ENCODE peak calls at places on chromosomes 7 and 10, in five cellular contexts. S is foreskin fibroblast, W is tibial artery, X is heart left ventricle, E is left ventricle myocardium inferior. K is an unnamed sample.

GRCh38 chr10:133528296-133528844 is 1.2 kb downstream of the CYP2E1 start:
- DNase-seq in S (no peak), W (no peak), X (no peak), E (no peak), K (no peak)

GRCh38 chr10:6778992-6779701 is 199.1 kb upstream of the PRKCQ start:
- DNase-seq in S (peak), W (no peak), X (no peak), E (no peak), K (peak)

GRCh38 chr7:130021105-130021834 is 29.9 kb downstream of the ZC3HC1 start:
- DNase-seq in S (no peak), W (no peak), X (no peak), E (peak), K (no peak)

GRCh38 chr7:82595176-82595575 is 151.6 kb upstream of the CACNA2D1 start:
- DNase-seq in S (no peak), W (no peak), X (no peak), E (no peak), K (no peak)

GRCh38 chr10:124351481-124352220 is 67.1 kb downstream of the OAT start:
- DNase-seq in S (no peak), W (peak), X (no peak), E (peak), K (no peak)

GRCh38 chr10:112360308-112361270 is 13.3 kb upstream of the ACSL5 start:
- DNase-seq in S (no peak), W (no peak), X (no peak), E (peak), K (no peak)

GRCh38 chr10:3538850-3539531 is 246.0 kb downstream of the KLF6 start:
- DNase-seq in S (peak), W (peak), X (peak), E (no peak), K (peak)

GRCh38 chr10:11108356-11108755 is 90.7 kb downstream of the CELF2 start:
- DNase-seq in S (no peak), W (no peak), X (no peak), E (no peak), K (no peak)

GRCh38 chr7:70717553-70718248 is 414.2 kb upstream of the GALNT17 start:
- DNase-seq in S (no peak), W (no peak), X (no peak), E (no peak), K (no peak)

GRCh38 chr10:98110356-98110755 is 24.1 kb upstream of the R3HCC1L start:
- DNase-seq in S (no peak), W (no peak), X (no peak), E (no peak), K (no peak)

GRCh38 chr7:84022686-84023308 is 171.8 kb downstream of the SEMA3A start:
- DNase-seq in S (no peak), W (no peak), X (no peak), E (no peak), K (no peak)

GRCh38 chr7:22137026-22137425 is 191.3 kb upstream of the CDCA7L start:
- DNase-seq in S (peak), W (no peak), X (no peak), E (no peak), K (peak)

GRCh38 chr7:8418627-8419245 is 14.7 kb upstream of the NXPH1 start:
- DNase-seq in S (peak), W (no peak), X (no peak), E (no peak), K (peak)

GRCh38 chr7:127678947-127679346 is 27.0 kb downstream of the SND1 start:
- DNase-seq in S (no peak), W (no peak), X (no peak), E (no peak), K (peak)

GRCh38 chr7:64890761-64891666 is 12.1 kb upstream of the ZNF273 start:
- DNase-seq in S (no peak), W (no peak), X (no peak), E (no peak), K (no peak)

GRCh38 chr7:116271161-116271979 is 61.0 kb downstream of the TES start:
- DNase-seq in S (peak), W (no peak), X (no peak), E (no peak), K (peak)

GRCh38 chr10:1216576-1217236 is 160.5 kb downstream of the WDR37 start:
- DNase-seq in S (no peak), W (no peak), X (no peak), E (no peak), K (no peak)

GRCh38 chr7:49878627-49879026 is 105.2 kb downstream of the VWC2 start:
- DNase-seq in S (no peak), W (no peak), X (no peak), E (no peak), K (no peak)

GRCh38 chr7:24717247-24717622 is 40.0 kb downstream of the GSDME start:
- DNase-seq in S (no peak), W (no peak), X (no peak), E (no peak), K (no peak)

GRCh38 chr7:1530946-1531262 is 402 bp downstream of the MAFK start:
- DNase-seq in S (no peak), W (no peak), X (no peak), E (no peak), K (no peak)

GRCh38 chr10:34078798-34079470 is 736.2 kb downstream of the PARD3 start:
- DNase-seq in S (peak), W (peak), X (peak), E (peak), K (no peak)

GRCh38 chr7:67301667-67302066 is 305.0 kb downstream of the TYW1 start:
- DNase-seq in S (no peak), W (no peak), X (no peak), E (no peak), K (no peak)

GRCh38 chr10:30432631-30433285 is 1.2 kb upstream of the MAP3K8 start:
- DNase-seq in S (no peak), W (peak), X (peak), E (peak), K (no peak)

DNA sequence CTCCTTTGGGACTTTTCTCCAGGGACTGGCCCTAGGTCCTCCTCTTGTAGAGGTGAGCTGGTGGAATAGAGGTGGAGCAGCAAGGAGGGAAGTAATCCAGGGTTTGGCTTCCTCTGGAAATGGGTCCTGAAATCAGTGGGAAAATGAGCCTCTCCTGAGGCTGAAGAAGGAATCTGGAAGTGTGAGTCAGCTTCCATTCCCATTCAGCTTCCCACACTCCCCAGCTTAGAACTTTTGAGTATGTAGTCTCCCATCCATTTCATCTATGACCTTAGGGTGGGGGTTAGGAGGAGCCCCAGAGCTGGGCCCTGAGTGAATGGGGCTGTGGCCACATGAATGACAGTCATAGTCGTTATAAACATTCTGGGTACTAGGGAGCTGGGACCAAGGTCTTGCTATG is 17.7 kb downstream of the LDB1 start:
- DNase-seq in S (peak), W (no peak), X (no peak), E (no peak), K (no peak)
- H3K4me3 ChIP-seq in S (no peak), W (no peak), X (no peak), E (no peak), K (no peak)

DNA sequence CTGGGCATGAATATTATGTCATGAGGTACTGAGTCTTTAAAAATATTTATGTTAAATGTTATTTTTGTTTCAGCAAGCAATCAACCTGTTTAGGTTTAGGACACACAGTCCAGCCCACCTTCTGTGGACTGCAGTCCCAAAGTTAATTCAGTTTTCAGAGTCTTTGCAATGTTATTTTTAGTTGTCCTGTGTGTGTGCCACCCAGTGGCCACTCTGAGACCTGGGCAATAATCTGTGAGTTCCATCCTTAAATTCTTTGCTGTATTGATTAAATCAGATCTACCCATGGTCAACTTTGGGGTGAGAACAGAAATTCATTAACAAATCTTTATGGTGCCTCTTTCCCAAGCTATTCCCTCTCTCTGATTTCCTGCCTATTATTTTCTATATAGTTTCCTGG is 415.1 kb downstream of the CCSER2 start:
- DNase-seq in S (no peak), W (no peak), X (no peak), E (no peak), K (no peak)
- TF ChIP-seq CTCF in S (peak), W (no peak), X (peak), E (peak), K (no peak)

DNA sequence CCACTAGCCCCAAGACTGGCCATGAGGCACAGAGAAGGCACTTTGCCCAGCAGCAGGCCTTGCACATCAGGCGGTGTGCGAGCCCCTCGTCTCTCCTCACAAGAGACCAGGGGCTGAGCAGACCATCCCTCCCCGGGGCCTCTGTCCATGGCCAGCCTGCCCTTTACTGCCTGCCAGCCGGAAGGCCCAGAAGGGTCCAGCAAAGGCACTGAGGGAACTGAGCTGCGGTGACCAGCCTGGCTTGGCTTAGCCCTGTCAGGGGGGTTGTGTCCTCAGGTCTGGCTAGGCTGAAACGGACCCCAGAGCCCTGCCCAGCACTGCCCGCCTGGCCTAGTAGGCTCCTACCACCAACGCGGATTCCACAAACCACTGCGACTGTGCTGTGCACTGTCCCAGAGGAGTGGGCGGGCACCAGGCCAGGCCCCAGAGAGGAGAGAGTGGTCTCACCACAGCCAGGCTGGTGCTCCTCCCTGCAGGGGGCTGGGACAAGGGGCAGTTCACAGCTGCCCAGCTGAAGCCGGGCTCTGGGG is 16.6 kb downstream of the CAMK2B start:
- DNase-seq in S (no peak), W (peak), X (no peak), E (no peak), K (no peak)
- H3K4me3 ChIP-seq in S (no peak), W (no peak), X (no peak), E (no peak), K (no peak)

GRCh38 chr10:87661861-87662785 is 2.4 kb downstream of the PAPSS2 start:
- DNase-seq in S (no peak), W (no peak), X (no peak), E (no peak), K (no peak)

GRCh38 chr10:87658383-87658795 is 1.3 kb upstream of the PAPSS2 start:
- DNase-seq in S (no peak), W (no peak), X (no peak), E (no peak), K (no peak)

GRCh38 chr10:87658858-87659555 is 671 bp upstream of the PAPSS2 start:
- DNase-seq in S (no peak), W (no peak), X (no peak), E (no peak), K (no peak)

GRCh38 chr10:87660484-87661133 is 931 bp downstream of the PAPSS2 start:
- DNase-seq in S (peak), W (no peak), X (no peak), E (peak), K (no peak)

DNA sequence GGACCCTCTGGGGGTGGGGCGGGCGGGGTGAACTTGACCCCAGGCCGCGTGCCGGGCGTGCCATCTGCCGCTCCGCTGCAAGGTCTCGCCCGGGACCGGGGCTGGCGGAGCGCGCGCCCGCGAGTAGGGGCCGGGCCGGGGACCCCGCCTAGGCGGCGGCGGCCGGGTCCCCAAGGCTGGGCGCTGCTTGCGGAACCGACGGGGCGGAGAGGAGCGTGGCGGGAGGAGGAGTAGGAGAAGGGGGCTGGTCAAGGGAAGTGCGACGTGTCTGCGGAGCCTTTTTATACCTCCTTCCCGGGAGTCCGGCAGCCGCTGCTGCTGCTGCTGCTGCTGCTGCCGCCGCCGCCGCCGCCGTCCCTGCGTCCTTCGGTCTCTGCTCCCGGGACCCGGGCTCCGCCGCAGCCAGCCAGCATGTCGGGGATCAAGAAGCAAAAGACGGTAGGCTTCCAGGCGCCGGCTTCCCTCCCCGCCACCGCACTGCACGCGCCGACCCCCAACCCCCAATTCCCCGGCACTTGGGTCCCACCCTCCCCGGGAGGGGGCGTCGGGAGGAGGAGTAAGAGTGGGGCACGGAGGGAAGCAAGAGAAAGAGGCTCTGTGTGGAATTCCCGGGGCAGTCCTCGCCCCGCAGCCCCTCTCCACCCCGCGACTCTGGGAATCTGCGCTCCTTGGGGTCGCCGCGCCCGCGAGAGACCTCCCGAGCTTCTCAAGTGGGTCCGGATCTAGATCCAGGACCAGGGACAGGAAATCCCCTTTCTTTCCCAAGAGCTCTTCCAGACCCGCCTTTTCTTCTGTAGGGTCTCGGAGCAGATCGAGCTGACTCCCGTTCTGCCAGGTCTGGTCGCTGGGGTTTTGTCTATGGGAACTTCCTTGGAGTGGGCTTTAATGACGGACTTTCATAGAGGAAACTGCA is at the start of gene PAPSS2:
- DNase-seq in S (peak), W (peak), X (peak), E (peak), K (no peak)
- TF ChIP-seq CTCF in S (peak), W (no peak), X (no peak), E (no peak), K (peak)